ENCODE peak calls at places on chromosomes 16 and 17, in five cellular contexts. L is retinal pigment epithelial cell, Q is heart right ventricle, D is colonic mucosa, E is cardiac muscle cell. G is an unnamed sample.

GRCh38 chr17:80082403-80083135 is 18.8 kb upstream of the GAA start:
- DNase-seq in D (peak), Q (no peak), L (no peak), E (peak), G (peak)

GRCh38 chr17:49079840-49080663 is 52.5 kb upstream of the B4GALNT2 start:
- DNase-seq in Q (no peak), E (no peak), L (no peak), D (no peak), G (no peak)

GRCh38 chr17:74694081-74694480 is 18.6 kb downstream of the CD300LF start:
- DNase-seq in D (no peak), L (no peak), Q (no peak), E (no peak), G (no peak)

GRCh38 chr16:89330177-89330856 is 112.8 kb downstream of the ZNF778 start:
- DNase-seq in E (peak), Q (no peak), L (no peak), D (no peak), G (peak)

GRCh38 chr17:48878920-48879898 is 13.4 kb upstream of the ATP5MC1 start:
- DNase-seq in E (peak), L (peak), D (peak), Q (no peak), G (peak)

GRCh38 chr17:44688675-44689491 is 693 bp downstream of the CCDC43 start:
- DNase-seq in Q (no peak), E (no peak), L (no peak), D (no peak), G (no peak)

GRCh38 chr17:59154335-59154720 is 658 bp downstream of the SKA2 start:
- DNase-seq in Q (peak), D (peak), E (peak), L (no peak), G (peak)

GRCh38 chr17:40949406-40949805 is 12.0 kb upstream of the KRT23 start:
- DNase-seq in D (no peak), L (no peak), E (no peak), Q (no peak), G (peak)

GRCh38 chr17:17702370-17702769 is 21.1 kb downstream of the RAI1 start:
- DNase-seq in L (no peak), D (no peak), E (no peak), Q (no peak), G (no peak)

GRCh38 chr16:21554795-21555585 is 44.4 kb upstream of the METTL9 start:
- DNase-seq in Q (peak), D (peak), E (peak), L (peak), G (peak)

GRCh38 chr16:10871157-10871991 is 5.6 kb upstream of the CIITA start:
- DNase-seq in D (peak), Q (peak), E (peak), L (peak), G (peak)

GRCh38 chr17:74260525-74260850 is 13.5 kb upstream of the DNAI2 start:
- DNase-seq in E (no peak), L (no peak), D (no peak), Q (no peak), G (no peak)

GRCh38 chr17:29927546-29927945 is 2.5 kb downstream of the SSH2 start:
- DNase-seq in E (peak), L (no peak), Q (no peak), D (no peak), G (no peak)

GRCh38 chr16:62602790-62603189 is 566.6 kb upstream of the CDH8 start:
- DNase-seq in E (no peak), D (no peak), L (no peak), Q (no peak), G (no peak)

GRCh38 chr16:87806246-87806607 is 40.4 kb upstream of the KLHDC4 start:
- DNase-seq in D (no peak), Q (no peak), L (no peak), E (no peak), G (peak)

GRCh38 chr17:5281814-5282638 is at the start of gene RABEP1:
- DNase-seq in L (peak), Q (peak), D (peak), E (peak), G (peak)

GRCh38 chr17:32206816-32207215 is 58.8 kb upstream of the RHBDL3 start:
- DNase-seq in E (peak), D (no peak), L (no peak), Q (no peak), G (no peak)

GRCh38 chr16:10808850-10809249 is 9.7 kb downstream of the TVP23A start:
- DNase-seq in D (no peak), E (no peak), L (no peak), Q (no peak), G (no peak)

GRCh38 chr17:27489045-27489715 is 32.9 kb downstream of the KSR1 start:
- DNase-seq in D (peak), Q (peak), L (no peak), E (peak), G (peak)

GRCh38 chr17:39979865-39980401 is 674 bp upstream of the PSMD3 start:
- DNase-seq in E (peak), D (peak), Q (no peak), L (no peak), G (peak)

GRCh38 chr17:64212122-64212521 is 50.9 kb downstream of the TEX2 start:
- DNase-seq in E (no peak), D (no peak), Q (no peak), L (no peak), G (no peak)

GRCh38 chr16:19283637-19284036 is 1.9 kb upstream of the CLEC19A start:
- DNase-seq in L (no peak), E (no peak), D (no peak), Q (no peak), G (no peak)

GRCh38 chr17:2122641-2123302 is 67.9 kb downstream of the HIC1 start:
- DNase-seq in L (no peak), Q (peak), D (peak), E (peak), G (no peak)

GRCh38 chr16:81532491-81533174 is 88.0 kb downstream of the CMIP start:
- DNase-seq in E (no peak), Q (no peak), L (no peak), D (peak), G (no peak)

GRCh38 chr16:81530814-81531213 is 86.2 kb downstream of the CMIP start:
- DNase-seq in D (no peak), Q (no peak), L (no peak), E (no peak), G (no peak)

GRCh38 chr16:81531415-81531814 is 86.8 kb downstream of the CMIP start:
- DNase-seq in D (peak), E (no peak), Q (no peak), L (no peak), G (no peak)

GRCh38 chr16:81528258-81528657 is 83.7 kb downstream of the CMIP start:
- DNase-seq in E (no peak), L (no peak), Q (no peak), D (no peak), G (no peak)

DNA sequence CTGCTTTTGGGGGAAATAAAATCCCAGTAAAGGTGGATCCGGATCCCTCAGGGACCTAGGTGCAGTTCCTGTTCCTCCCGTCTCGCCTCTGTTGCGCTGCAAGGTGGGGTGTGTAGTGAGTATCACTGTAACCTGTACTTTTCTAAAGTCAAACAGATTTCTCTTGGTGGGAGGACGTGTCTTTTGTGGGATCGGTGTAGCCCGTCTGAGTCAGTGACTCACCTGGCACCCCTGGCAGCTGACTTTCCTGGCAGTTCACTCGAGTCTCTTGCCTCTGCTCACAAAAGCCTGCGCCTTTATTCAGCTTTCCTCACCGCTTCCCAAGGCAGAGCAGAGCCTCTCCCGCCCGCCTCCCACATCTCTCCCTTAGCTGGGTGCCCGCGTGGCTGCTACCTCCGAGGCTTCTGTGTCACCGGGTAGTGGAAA is 85.7 kb downstream of the CMIP start:
- DNase-seq in L (no peak), D (no peak), Q (no peak), E (no peak), G (no peak)
- TF ChIP-seq CTCF in L (no peak), D (no peak), Q (no peak), E (no peak), G (no peak)

GRCh38 chr17:10295728-10296343 is 77.0 kb downstream of the MYH13 start:
- DNase-seq in D (peak), E (peak), L (no peak), Q (peak), G (peak)

GRCh38 chr17:10294162-10294561 is 78.6 kb downstream of the MYH13 start:
- DNase-seq in E (no peak), D (no peak), Q (no peak), L (no peak), G (no peak)

GRCh38 chr17:10292057-10292931 is 80.5 kb downstream of the MYH13 start:
- DNase-seq in D (no peak), E (peak), L (no peak), Q (peak), G (no peak)

GRCh38 chr17:10297691-10298090 is 75.1 kb downstream of the MYH13 start:
- DNase-seq in E (no peak), L (no peak), D (no peak), Q (no peak), G (no peak)
- TF ChIP-seq CTCF in E (no peak), L (no peak), D (no peak), Q (no peak), G (no peak)

GRCh38 chr17:66903781-66904180 is 60.7 kb upstream of the CACNG4 start:
- DNase-seq in L (no peak), E (no peak), D (no peak), Q (no peak), G (no peak)

GRCh38 chr17:66900126-66901010 is 64.1 kb upstream of the CACNG4 start:
- DNase-seq in L (no peak), E (peak), D (no peak), Q (no peak), G (no peak)

GRCh38 chr17:66906321-66907278 is 57.9 kb upstream of the CACNG4 start:
- DNase-seq in Q (peak), L (peak), E (peak), D (peak), G (peak)

GRCh38 chr17:66909811-66910210 is 54.7 kb upstream of the CACNG4 start:
- DNase-seq in Q (no peak), D (no peak), L (no peak), E (no peak), G (no peak)

GRCh38 chr17:66904760-66905637 is 59.5 kb upstream of the CACNG4 start:
- DNase-seq in E (peak), L (peak), Q (no peak), D (no peak), G (peak)
- TF ChIP-seq CTCF in E (no peak), L (peak), Q (no peak), D (no peak), G (no peak)

GRCh38 chr16:26791166-26791565 is 275.6 kb upstream of the C16orf82 start:
- DNase-seq in Q (no peak), E (no peak), L (no peak), D (no peak), G (no peak)

GRCh38 chr16:26795184-26795583 is 271.5 kb upstream of the C16orf82 start:
- DNase-seq in Q (no peak), D (no peak), E (no peak), L (no peak), G (no peak)
- TF ChIP-seq CTCF in Q (peak), D (no peak), E (no peak), L (no peak), G (no peak)

GRCh38 chr17:9644910-9645751 is at the start of gene USP43:
- DNase-seq in D (peak), Q (no peak), E (peak), L (no peak), G (peak)
- TF ChIP-seq CTCF in D (no peak), Q (no peak), E (no peak), L (no peak), G (no peak)

GRCh38 chr16:54361813-54362212 is 75.2 kb upstream of the IRX3 start:
- DNase-seq in E (peak), D (no peak), L (no peak), Q (no peak), G (no peak)
- TF ChIP-seq CTCF in E (peak), D (no peak), L (peak), Q (no peak), G (no peak)

DNA sequence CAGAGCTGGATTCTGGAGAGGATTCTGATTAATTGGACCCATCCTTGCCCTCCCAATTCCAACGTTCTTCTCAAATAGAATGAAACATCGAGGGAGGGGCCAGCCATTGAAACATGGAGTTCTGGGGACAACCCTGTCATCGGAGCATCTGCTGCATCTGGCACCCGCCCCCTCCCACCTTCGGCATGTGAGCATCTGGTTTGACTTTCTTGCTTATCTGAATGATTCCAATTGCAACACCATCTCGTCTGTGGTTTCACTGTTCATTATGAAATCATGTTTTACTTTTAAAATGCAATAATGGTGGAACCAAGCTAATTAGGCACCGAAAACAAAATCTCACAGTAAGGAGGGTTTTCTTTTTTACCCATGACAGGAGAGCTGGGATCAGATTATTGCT is 190.5 kb upstream of the FOXF1 start:
- DNase-seq in Q (no peak), L (no peak), D (no peak), E (peak), G (no peak)
- TF ChIP-seq CTCF in Q (no peak), L (no peak), D (no peak), E (no peak), G (no peak)

GRCh38 chr16:14307623-14308356 is 236.7 kb downstream of the MRTFB start:
- DNase-seq in Q (no peak), E (no peak), D (no peak), L (no peak), G (peak)

GRCh38 chr16:14310519-14310991 is 239.4 kb downstream of the MRTFB start:
- DNase-seq in D (no peak), E (peak), Q (no peak), L (no peak), G (no peak)

GRCh38 chr16:14309906-14310305 is 238.8 kb downstream of the MRTFB start:
- DNase-seq in D (no peak), L (no peak), E (no peak), Q (no peak), G (no peak)

GRCh38 chr16:14308357-14308723 is 237.2 kb downstream of the MRTFB start:
- DNase-seq in Q (no peak), L (no peak), D (no peak), E (no peak), G (no peak)

DNA sequence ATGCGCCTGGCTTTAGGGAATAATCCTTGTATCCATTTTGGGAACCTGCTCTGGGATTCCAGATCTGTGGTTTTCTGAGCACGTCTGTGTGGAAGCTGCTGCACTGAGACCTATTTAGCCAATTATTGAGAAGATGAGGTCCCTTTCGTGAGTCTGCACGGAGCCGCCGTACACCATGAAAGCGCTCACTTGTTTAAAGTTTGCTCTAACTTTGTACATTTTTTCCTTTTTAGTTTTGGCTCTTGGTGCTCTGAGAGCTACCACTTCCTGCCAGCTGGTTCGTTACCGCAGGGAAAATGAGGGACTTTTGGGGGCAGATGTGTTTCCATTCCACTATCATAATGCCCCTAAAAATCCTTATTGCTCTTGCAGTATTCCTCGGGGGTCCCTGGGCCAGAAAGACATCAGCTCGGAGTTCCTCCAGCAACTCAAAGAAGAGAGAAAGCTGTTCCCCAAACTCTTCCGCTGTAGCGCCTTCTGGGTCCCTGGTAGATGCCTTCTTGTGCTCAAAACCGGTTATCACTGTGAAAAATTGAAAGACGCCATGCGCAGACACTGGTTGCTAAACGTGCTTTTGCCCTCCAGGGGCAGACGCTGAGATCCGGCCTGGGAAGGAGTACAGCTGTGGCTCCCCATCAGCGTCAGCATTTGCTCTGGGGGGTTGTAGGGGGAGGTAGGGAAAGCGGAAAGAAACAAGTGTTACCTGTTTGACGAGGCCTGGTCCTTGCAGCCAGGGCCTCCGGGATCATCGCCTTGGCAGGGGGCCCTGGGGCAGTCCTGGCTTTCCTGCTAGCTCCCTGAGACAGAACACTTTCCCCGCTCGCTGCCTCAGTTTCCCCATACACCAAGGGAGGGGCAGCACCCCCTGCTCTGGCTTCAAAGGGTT is 238.1 kb downstream of the MRTFB start:
- DNase-seq in Q (no peak), L (no peak), E (no peak), D (no peak), G (peak)
- TF ChIP-seq CTCF in Q (no peak), L (no peak), E (peak), D (no peak), G (no peak)

GRCh38 chr16:57612494-57612893 is 15.9 kb upstream of the ADGRG1 start:
- DNase-seq in L (no peak), E (no peak), D (peak), Q (no peak), G (no peak)
- TF ChIP-seq CTCF in L (no peak), E (no peak), D (no peak), Q (no peak), G (no peak)

GRCh38 chr17:81829858-81830257 is 3.2 kb downstream of the MCRIP1 start:
- DNase-seq in L (no peak), Q (no peak), E (no peak), D (no peak), G (no peak)
- TF ChIP-seq CTCF in L (no peak), Q (no peak), E (no peak), D (no peak), G (no peak)